ENCODE peak calls at places on chromosome 18, in eight cellular contexts. One of them, this sample, is unnamed.

GRCh38 chr18:60549338-60549960 is 176.9 kb upstream of the MC4R start:
- DNase-seq in stimulated activated naive CD4-positive, alpha-beta T cell treated with Interleukin-2 at 50 U/mL for 16 hours: no peak
- DNase-seq in NCI-H1694 treated with DMSO at 0.1 percent for 48 hours: peak
- DNase-seq in ELR: peak
- DNase-seq in RPMI8226: peak
- DNase-seq in mucosa of gallbladder: peak
- DNase-seq in LoVo: peak
- DNase-seq in small intestine: peak
- DNase-seq in this sample: no peak

GRCh38 chr18:7237670-7238272 is 6.9 kb downstream of the LRRC30 start:
- DNase-seq in stimulated activated naive CD4-positive, alpha-beta T cell treated with Interleukin-2 at 50 U/mL for 16 hours: no peak
- DNase-seq in NCI-H1694 treated with DMSO at 0.1 percent for 48 hours: no peak
- DNase-seq in ELR: no peak
- DNase-seq in RPMI8226: no peak
- DNase-seq in mucosa of gallbladder: no peak
- DNase-seq in LoVo: no peak
- DNase-seq in small intestine: no peak
- DNase-seq in this sample: no peak

GRCh38 chr18:46152436-46152807 is 48.2 kb downstream of the HAUS1 start:
- DNase-seq in stimulated activated naive CD4-positive, alpha-beta T cell treated with Interleukin-2 at 50 U/mL for 16 hours: no peak
- DNase-seq in NCI-H1694 treated with DMSO at 0.1 percent for 48 hours: no peak
- DNase-seq in ELR: peak
- DNase-seq in RPMI8226: peak
- DNase-seq in mucosa of gallbladder: no peak
- DNase-seq in LoVo: peak
- DNase-seq in small intestine: no peak
- DNase-seq in this sample: no peak

GRCh38 chr18:77103181-77103875 is 29.3 kb downstream of the MBP start:
- DNase-seq in stimulated activated naive CD4-positive, alpha-beta T cell treated with Interleukin-2 at 50 U/mL for 16 hours: no peak
- DNase-seq in NCI-H1694 treated with DMSO at 0.1 percent for 48 hours: no peak
- DNase-seq in ELR: peak
- DNase-seq in RPMI8226: no peak
- DNase-seq in mucosa of gallbladder: no peak
- DNase-seq in LoVo: no peak
- DNase-seq in small intestine: no peak
- DNase-seq in this sample: no peak

GRCh38 chr18:366466-367053 is 98.7 kb upstream of the THOC1 start:
- DNase-seq in stimulated activated naive CD4-positive, alpha-beta T cell treated with Interleukin-2 at 50 U/mL for 16 hours: no peak
- DNase-seq in NCI-H1694 treated with DMSO at 0.1 percent for 48 hours: no peak
- DNase-seq in ELR: no peak
- DNase-seq in RPMI8226: no peak
- DNase-seq in mucosa of gallbladder: no peak
- DNase-seq in LoVo: no peak
- DNase-seq in small intestine: no peak
- DNase-seq in this sample: no peak

GRCh38 chr18:25279133-25279532 is 72.8 kb downstream of the ZNF521 start:
- DNase-seq in stimulated activated naive CD4-positive, alpha-beta T cell treated with Interleukin-2 at 50 U/mL for 16 hours: no peak
- DNase-seq in NCI-H1694 treated with DMSO at 0.1 percent for 48 hours: peak
- DNase-seq in ELR: peak
- DNase-seq in RPMI8226: no peak
- DNase-seq in mucosa of gallbladder: no peak
- DNase-seq in LoVo: no peak
- DNase-seq in small intestine: no peak
- DNase-seq in this sample: no peak

GRCh38 chr18:74994502-74995403 is 214.2 kb downstream of the PTGR3 start:
- DNase-seq in stimulated activated naive CD4-positive, alpha-beta T cell treated with Interleukin-2 at 50 U/mL for 16 hours: no peak
- DNase-seq in NCI-H1694 treated with DMSO at 0.1 percent for 48 hours: no peak
- DNase-seq in ELR: peak
- DNase-seq in RPMI8226: no peak
- DNase-seq in mucosa of gallbladder: no peak
- DNase-seq in LoVo: no peak
- DNase-seq in small intestine: no peak
- DNase-seq in this sample: peak

GRCh38 chr18:75209129-75209951 is at the start of gene PTGR3:
- DNase-seq in stimulated activated naive CD4-positive, alpha-beta T cell treated with Interleukin-2 at 50 U/mL for 16 hours: peak
- DNase-seq in NCI-H1694 treated with DMSO at 0.1 percent for 48 hours: peak
- DNase-seq in ELR: peak
- DNase-seq in RPMI8226: peak
- DNase-seq in mucosa of gallbladder: peak
- DNase-seq in LoVo: peak
- DNase-seq in small intestine: peak
- DNase-seq in this sample: peak

GRCh38 chr18:75216212-75216925 is 5.8 kb downstream of the TSHZ1 start:
- DNase-seq in stimulated activated naive CD4-positive, alpha-beta T cell treated with Interleukin-2 at 50 U/mL for 16 hours: no peak
- DNase-seq in NCI-H1694 treated with DMSO at 0.1 percent for 48 hours: no peak
- DNase-seq in ELR: peak
- DNase-seq in RPMI8226: no peak
- DNase-seq in mucosa of gallbladder: no peak
- DNase-seq in LoVo: no peak
- DNase-seq in small intestine: peak
- DNase-seq in this sample: no peak

GRCh38 chr18:10401489-10401888 is 52.9 kb upstream of the APCDD1 start:
- DNase-seq in stimulated activated naive CD4-positive, alpha-beta T cell treated with Interleukin-2 at 50 U/mL for 16 hours: no peak
- DNase-seq in NCI-H1694 treated with DMSO at 0.1 percent for 48 hours: no peak
- DNase-seq in ELR: no peak
- DNase-seq in RPMI8226: no peak
- DNase-seq in mucosa of gallbladder: no peak
- DNase-seq in LoVo: no peak
- DNase-seq in small intestine: no peak
- DNase-seq in this sample: no peak

GRCh38 chr18:45628979-45629958 is 14.0 kb downstream of the SLC14A2 start:
- DNase-seq in stimulated activated naive CD4-positive, alpha-beta T cell treated with Interleukin-2 at 50 U/mL for 16 hours: no peak
- DNase-seq in NCI-H1694 treated with DMSO at 0.1 percent for 48 hours: no peak
- DNase-seq in ELR: peak
- DNase-seq in RPMI8226: no peak
- DNase-seq in mucosa of gallbladder: no peak
- DNase-seq in LoVo: no peak
- DNase-seq in small intestine: no peak
- DNase-seq in this sample: no peak

GRCh38 chr18:68447286-68447685 is 267.6 kb downstream of the TMX3 start:
- DNase-seq in stimulated activated naive CD4-positive, alpha-beta T cell treated with Interleukin-2 at 50 U/mL for 16 hours: no peak
- DNase-seq in NCI-H1694 treated with DMSO at 0.1 percent for 48 hours: no peak
- DNase-seq in ELR: peak
- DNase-seq in RPMI8226: no peak
- DNase-seq in mucosa of gallbladder: no peak
- DNase-seq in LoVo: no peak
- DNase-seq in small intestine: no peak
- DNase-seq in this sample: no peak

GRCh38 chr18:189254-189653 is 30.9 kb downstream of the USP14 start:
- DNase-seq in stimulated activated naive CD4-positive, alpha-beta T cell treated with Interleukin-2 at 50 U/mL for 16 hours: no peak
- DNase-seq in NCI-H1694 treated with DMSO at 0.1 percent for 48 hours: no peak
- DNase-seq in ELR: no peak
- DNase-seq in RPMI8226: no peak
- DNase-seq in mucosa of gallbladder: no peak
- DNase-seq in LoVo: no peak
- DNase-seq in small intestine: no peak
- DNase-seq in this sample: no peak

GRCh38 chr18:6776193-6776592 is 46.7 kb downstream of the ARHGAP28 start:
- DNase-seq in stimulated activated naive CD4-positive, alpha-beta T cell treated with Interleukin-2 at 50 U/mL for 16 hours: no peak
- DNase-seq in NCI-H1694 treated with DMSO at 0.1 percent for 48 hours: no peak
- DNase-seq in ELR: no peak
- DNase-seq in RPMI8226: no peak
- DNase-seq in mucosa of gallbladder: peak
- DNase-seq in LoVo: no peak
- DNase-seq in small intestine: no peak
- DNase-seq in this sample: no peak

GRCh38 chr18:4068552-4069158 is 386.5 kb downstream of the DLGAP1 start:
- DNase-seq in stimulated activated naive CD4-positive, alpha-beta T cell treated with Interleukin-2 at 50 U/mL for 16 hours: no peak
- DNase-seq in NCI-H1694 treated with DMSO at 0.1 percent for 48 hours: peak
- DNase-seq in ELR: peak
- DNase-seq in RPMI8226: peak
- DNase-seq in mucosa of gallbladder: peak
- DNase-seq in LoVo: peak
- DNase-seq in small intestine: peak
- DNase-seq in this sample: peak

GRCh38 chr18:38350141-38350540 is 784.5 kb upstream of the CELF4 start:
- DNase-seq in stimulated activated naive CD4-positive, alpha-beta T cell treated with Interleukin-2 at 50 U/mL for 16 hours: no peak
- DNase-seq in NCI-H1694 treated with DMSO at 0.1 percent for 48 hours: no peak
- DNase-seq in ELR: no peak
- DNase-seq in RPMI8226: no peak
- DNase-seq in mucosa of gallbladder: no peak
- DNase-seq in LoVo: no peak
- DNase-seq in small intestine: no peak
- DNase-seq in this sample: no peak

GRCh38 chr18:40017026-40017425 is 1938.0 kb upstream of the PIK3C3 start:
- DNase-seq in stimulated activated naive CD4-positive, alpha-beta T cell treated with Interleukin-2 at 50 U/mL for 16 hours: no peak
- DNase-seq in NCI-H1694 treated with DMSO at 0.1 percent for 48 hours: no peak
- DNase-seq in ELR: no peak
- DNase-seq in RPMI8226: no peak
- DNase-seq in mucosa of gallbladder: no peak
- DNase-seq in LoVo: no peak
- DNase-seq in small intestine: no peak
- DNase-seq in this sample: no peak

GRCh38 chr18:74896390-74896991 is 298.8 kb downstream of the ZNF407 start:
- DNase-seq in stimulated activated naive CD4-positive, alpha-beta T cell treated with Interleukin-2 at 50 U/mL for 16 hours: peak
- DNase-seq in NCI-H1694 treated with DMSO at 0.1 percent for 48 hours: peak
- DNase-seq in ELR: peak
- DNase-seq in RPMI8226: peak
- DNase-seq in mucosa of gallbladder: peak
- DNase-seq in LoVo: peak
- DNase-seq in small intestine: peak
- DNase-seq in this sample: no peak

GRCh38 chr18:79403723-79404566 is 8.2 kb downstream of the NFATC1 start:
- DNase-seq in stimulated activated naive CD4-positive, alpha-beta T cell treated with Interleukin-2 at 50 U/mL for 16 hours: no peak
- DNase-seq in NCI-H1694 treated with DMSO at 0.1 percent for 48 hours: no peak
- DNase-seq in ELR: no peak
- DNase-seq in RPMI8226: no peak
- DNase-seq in mucosa of gallbladder: no peak
- DNase-seq in LoVo: no peak
- DNase-seq in small intestine: no peak
- DNase-seq in this sample: no peak

GRCh38 chr18:11953113-11953512 is 28.2 kb upstream of the IMPA2 start:
- DNase-seq in stimulated activated naive CD4-positive, alpha-beta T cell treated with Interleukin-2 at 50 U/mL for 16 hours: no peak
- DNase-seq in NCI-H1694 treated with DMSO at 0.1 percent for 48 hours: no peak
- DNase-seq in ELR: no peak
- DNase-seq in RPMI8226: no peak
- DNase-seq in mucosa of gallbladder: no peak
- DNase-seq in LoVo: no peak
- DNase-seq in small intestine: no peak
- DNase-seq in this sample: no peak

GRCh38 chr18:46336278-46337205 is 232.4 kb downstream of the HAUS1 start:
- DNase-seq in stimulated activated naive CD4-positive, alpha-beta T cell treated with Interleukin-2 at 50 U/mL for 16 hours: no peak
- DNase-seq in NCI-H1694 treated with DMSO at 0.1 percent for 48 hours: no peak
- DNase-seq in ELR: no peak
- DNase-seq in RPMI8226: no peak
- DNase-seq in mucosa of gallbladder: no peak
- DNase-seq in LoVo: no peak
- DNase-seq in small intestine: no peak
- DNase-seq in this sample: no peak

GRCh38 chr18:62525611-62526010 is 2.8 kb downstream of the ZCCHC2 start:
- DNase-seq in stimulated activated naive CD4-positive, alpha-beta T cell treated with Interleukin-2 at 50 U/mL for 16 hours: no peak
- DNase-seq in NCI-H1694 treated with DMSO at 0.1 percent for 48 hours: no peak
- DNase-seq in ELR: peak
- DNase-seq in RPMI8226: no peak
- DNase-seq in mucosa of gallbladder: no peak
- DNase-seq in LoVo: no peak
- DNase-seq in small intestine: peak
- DNase-seq in this sample: no peak

GRCh38 chr18:78406743-78407455 is 572.7 kb upstream of the SALL3 start:
- DNase-seq in stimulated activated naive CD4-positive, alpha-beta T cell treated with Interleukin-2 at 50 U/mL for 16 hours: no peak
- DNase-seq in NCI-H1694 treated with DMSO at 0.1 percent for 48 hours: no peak
- DNase-seq in ELR: no peak
- DNase-seq in RPMI8226: no peak
- DNase-seq in mucosa of gallbladder: peak
- DNase-seq in LoVo: no peak
- DNase-seq in small intestine: peak
- DNase-seq in this sample: no peak

GRCh38 chr18:54023471-54023870 is 201.0 kb downstream of the MBD2 start:
- DNase-seq in stimulated activated naive CD4-positive, alpha-beta T cell treated with Interleukin-2 at 50 U/mL for 16 hours: no peak
- DNase-seq in NCI-H1694 treated with DMSO at 0.1 percent for 48 hours: peak
- DNase-seq in ELR: peak
- DNase-seq in RPMI8226: no peak
- DNase-seq in mucosa of gallbladder: no peak
- DNase-seq in LoVo: no peak
- DNase-seq in small intestine: peak
- DNase-seq in this sample: no peak

GRCh38 chr18:36658611-36659010 is 170.2 kb downstream of the TPGS2 start:
- DNase-seq in stimulated activated naive CD4-positive, alpha-beta T cell treated with Interleukin-2 at 50 U/mL for 16 hours: no peak
- DNase-seq in NCI-H1694 treated with DMSO at 0.1 percent for 48 hours: no peak
- DNase-seq in ELR: peak
- DNase-seq in RPMI8226: no peak
- DNase-seq in mucosa of gallbladder: no peak
- DNase-seq in LoVo: no peak
- DNase-seq in small intestine: no peak
- DNase-seq in this sample: no peak

GRCh38 chr18:22674300-22674699 is 256.6 kb upstream of the CTAGE1 start:
- DNase-seq in stimulated activated naive CD4-positive, alpha-beta T cell treated with Interleukin-2 at 50 U/mL for 16 hours: no peak
- DNase-seq in NCI-H1694 treated with DMSO at 0.1 percent for 48 hours: no peak
- DNase-seq in ELR: peak
- DNase-seq in RPMI8226: no peak
- DNase-seq in mucosa of gallbladder: no peak
- DNase-seq in LoVo: peak
- DNase-seq in small intestine: no peak
- DNase-seq in this sample: no peak

GRCh38 chr18:11721720-11722119 is 32.7 kb downstream of the GNAL start:
- DNase-seq in stimulated activated naive CD4-positive, alpha-beta T cell treated with Interleukin-2 at 50 U/mL for 16 hours: no peak
- DNase-seq in NCI-H1694 treated with DMSO at 0.1 percent for 48 hours: no peak
- DNase-seq in ELR: no peak
- DNase-seq in RPMI8226: no peak
- DNase-seq in mucosa of gallbladder: no peak
- DNase-seq in LoVo: no peak
- DNase-seq in small intestine: no peak
- DNase-seq in this sample: no peak

GRCh38 chr18:57780318-57781127 is 22.6 kb downstream of the ATP8B1 start:
- DNase-seq in stimulated activated naive CD4-positive, alpha-beta T cell treated with Interleukin-2 at 50 U/mL for 16 hours: no peak
- DNase-seq in NCI-H1694 treated with DMSO at 0.1 percent for 48 hours: peak
- DNase-seq in ELR: peak
- DNase-seq in RPMI8226: no peak
- DNase-seq in mucosa of gallbladder: no peak
- DNase-seq in LoVo: no peak
- DNase-seq in small intestine: no peak
- DNase-seq in this sample: no peak

GRCh38 chr18:54690198-54690597 is 99.2 kb downstream of the DYNAP start:
- DNase-seq in stimulated activated naive CD4-positive, alpha-beta T cell treated with Interleukin-2 at 50 U/mL for 16 hours: no peak
- DNase-seq in NCI-H1694 treated with DMSO at 0.1 percent for 48 hours: no peak
- DNase-seq in ELR: peak
- DNase-seq in RPMI8226: no peak
- DNase-seq in mucosa of gallbladder: no peak
- DNase-seq in LoVo: no peak
- DNase-seq in small intestine: no peak
- DNase-seq in this sample: no peak

GRCh38 chr18:57666818-57667497 is 45.3 kb upstream of the NARS1 start:
- DNase-seq in stimulated activated naive CD4-positive, alpha-beta T cell treated with Interleukin-2 at 50 U/mL for 16 hours: no peak
- DNase-seq in NCI-H1694 treated with DMSO at 0.1 percent for 48 hours: peak
- DNase-seq in ELR: no peak
- DNase-seq in RPMI8226: no peak
- DNase-seq in mucosa of gallbladder: no peak
- DNase-seq in LoVo: no peak
- DNase-seq in small intestine: no peak
- DNase-seq in this sample: no peak

GRCh38 chr18:23872701-23873550 is 141.6 kb upstream of the TTC39C start:
- DNase-seq in stimulated activated naive CD4-positive, alpha-beta T cell treated with Interleukin-2 at 50 U/mL for 16 hours: peak
- DNase-seq in NCI-H1694 treated with DMSO at 0.1 percent for 48 hours: no peak
- DNase-seq in ELR: no peak
- DNase-seq in RPMI8226: peak
- DNase-seq in mucosa of gallbladder: peak
- DNase-seq in LoVo: peak
- DNase-seq in small intestine: peak
- DNase-seq in this sample: no peak

GRCh38 chr18:59451073-59451472 is 92.0 kb upstream of the LMAN1 start:
- DNase-seq in stimulated activated naive CD4-positive, alpha-beta T cell treated with Interleukin-2 at 50 U/mL for 16 hours: no peak
- DNase-seq in NCI-H1694 treated with DMSO at 0.1 percent for 48 hours: no peak
- DNase-seq in ELR: no peak
- DNase-seq in RPMI8226: no peak
- DNase-seq in mucosa of gallbladder: no peak
- DNase-seq in LoVo: no peak
- DNase-seq in small intestine: no peak
- DNase-seq in this sample: no peak

GRCh38 chr18:27838230-27838629 is 338.7 kb downstream of the CDH2 start:
- DNase-seq in stimulated activated naive CD4-positive, alpha-beta T cell treated with Interleukin-2 at 50 U/mL for 16 hours: no peak
- DNase-seq in NCI-H1694 treated with DMSO at 0.1 percent for 48 hours: no peak
- DNase-seq in ELR: peak
- DNase-seq in RPMI8226: no peak
- DNase-seq in mucosa of gallbladder: no peak
- DNase-seq in LoVo: no peak
- DNase-seq in small intestine: no peak
- DNase-seq in this sample: no peak

GRCh38 chr18:55694291-55694690 is 106.3 kb upstream of the TCF4 start:
- DNase-seq in stimulated activated naive CD4-positive, alpha-beta T cell treated with Interleukin-2 at 50 U/mL for 16 hours: no peak
- DNase-seq in NCI-H1694 treated with DMSO at 0.1 percent for 48 hours: no peak
- DNase-seq in ELR: peak
- DNase-seq in RPMI8226: no peak
- DNase-seq in mucosa of gallbladder: no peak
- DNase-seq in LoVo: no peak
- DNase-seq in small intestine: no peak
- DNase-seq in this sample: no peak